ENCODE peak calls at places on chromosomes 12 and 14, in four cellular contexts. L is right lobe of liver, P is H9, N is astrocyte of the spinal cord. F is an unnamed sample.

GRCh38 chr14:100388137-100389050 is 65.3 kb downstream of the SLC25A47 start:
- DNase-seq in N (no peak), P (no peak), L (no peak), F (no peak)

GRCh38 chr14:81565441-81566290 is 32.0 kb upstream of the SEL1L start:
- DNase-seq in N (no peak), L (no peak), P (no peak), F (peak; percentile 3)

GRCh38 chr14:96844857-96845570 is 47.8 kb downstream of the VRK1 start:
- DNase-seq in N (no peak), L (no peak), P (no peak), F (no peak)

GRCh38 chr14:75510547-75510946 is 11.7 kb upstream of the BATF start:
- DNase-seq in N (no peak), P (no peak), L (no peak), F (no peak)

GRCh38 chr12:75852143-75852542 is 179.4 kb downstream of the PHLDA1 start:
- DNase-seq in N (no peak), L (no peak), P (no peak), F (peak; percentile 35)

GRCh38 chr12:93892431-93893210 is 215.4 kb downstream of the CRADD start:
- DNase-seq in N (no peak), P (no peak), L (no peak), F (no peak)

GRCh38 chr12:86730233-86730632 is 474.0 kb upstream of the MGAT4C start:
- DNase-seq in P (no peak), N (no peak), L (no peak), F (no peak)

GRCh38 chr14:56807586-56808168 is 2.6 kb downstream of the OTX2 start:
- DNase-seq in P (no peak), L (no peak), N (no peak), F (no peak)

GRCh38 chr12:122060069-122060468 is 18.5 kb upstream of the MLXIP start:
- DNase-seq in N (no peak), P (no peak), L (no peak), F (no peak)

GRCh38 chr14:76584271-76584702 is 177.0 kb upstream of the VASH1 start:
- DNase-seq in L (no peak), N (no peak), P (no peak), F (no peak)

GRCh38 chr12:128830505-128830893 is 6.7 kb upstream of the SLC15A4 start:
- DNase-seq in P (no peak), L (no peak), N (no peak), F (no peak)

GRCh38 chr14:61607570-61608244 is 87.6 kb upstream of the HIF1A start:
- DNase-seq in N (no peak), P (peak; percentile 47), L (no peak), F (no peak)

GRCh38 chr12:129772463-129773169 is 131.2 kb downstream of the TMEM132D start:
- DNase-seq in P (peak; percentile 70), L (no peak), N (peak; percentile 71), F (no peak)

GRCh38 chr12:94265521-94265920 is 117.1 kb downstream of the PLXNC1 start:
- DNase-seq in P (no peak), L (no peak), N (no peak), F (no peak)

GRCh38 chr12:39341761-39342160 is 101.2 kb downstream of the KIF21A start:
- DNase-seq in P (no peak), N (no peak), L (no peak), F (no peak)

GRCh38 chr14:22886500-22887259 is 3.7 kb downstream of the REM2 start:
- DNase-seq in N (peak; percentile 67), L (no peak), P (peak; percentile 92), F (no peak)

GRCh38 chr12:64890873-64891468 is 66.5 kb downstream of the TBC1D30 start:
- DNase-seq in L (no peak), N (peak; percentile 67), P (no peak), F (peak; percentile 61)

GRCh38 chr14:100302616-100303015 is 3.6 kb downstream of the SLC25A29 start:
- DNase-seq in L (no peak), P (no peak), N (no peak), F (no peak)

GRCh38 chr14:42980419-42980818 is 1373.7 kb downstream of the LRFN5 start:
- DNase-seq in L (no peak), P (no peak), N (peak; percentile 28), F (no peak)

GRCh38 chr12:76688001-76688400 is 75.9 kb upstream of the ZDHHC17 start:
- DNase-seq in P (no peak), L (no peak), N (peak; percentile 45), F (peak; percentile 17)

GRCh38 chr12:92075425-92075891 is 70.2 kb downstream of the BTG1 start:
- DNase-seq in N (peak; percentile 67), P (no peak), L (no peak), F (peak; percentile 69)

GRCh38 chr12:85424581-85425348 is 144.7 kb downstream of the ALX1 start:
- DNase-seq in P (no peak), L (peak; percentile 28), N (peak; percentile 24), F (no peak)

GRCh38 chr12:14771651-14772137 is 31.6 kb downstream of the WBP11 start:
- DNase-seq in N (no peak), P (peak; percentile 68), L (no peak), F (no peak)

GRCh38 chr14:23568600-23569310 is 1.2 kb upstream of the AP1G2 start:
- DNase-seq in L (no peak), P (peak; percentile 66), N (no peak), F (no peak)

GRCh38 chr12:27434673-27435565 is 11.6 kb upstream of the SMCO2 start:
- DNase-seq in P (no peak), L (no peak), N (peak; percentile 13), F (no peak)

GRCh38 chr12:68138480-68138879 is 21.1 kb downstream of the IFNG start:
- DNase-seq in N (no peak), L (no peak), P (no peak), F (no peak)

GRCh38 chr12:38123566-38124246 is 192.9 kb upstream of the ALG10B start:
- DNase-seq in L (no peak), N (no peak), P (no peak), F (no peak)

GRCh38 chr14:56858422-56858821 is 48.1 kb upstream of the OTX2 start:
- DNase-seq in N (no peak), L (no peak), P (no peak), F (no peak)

GRCh38 chr14:60331201-60332045 is 82.4 kb downstream of the PPM1A start:
- DNase-seq in N (peak; percentile 56), L (peak; percentile 66), P (peak; percentile 86), F (peak; percentile 10)

GRCh38 chr14:60327447-60328331 is 78.7 kb downstream of the PPM1A start:
- DNase-seq in L (no peak), P (peak; percentile 51), N (no peak), F (no peak)

GRCh38 chr14:60332046-60332399 is 83.0 kb downstream of the PPM1A start:
- DNase-seq in N (no peak), L (no peak), P (no peak), F (no peak)

GRCh38 chr14:60326274-60326673 is 77.3 kb downstream of the PPM1A start:
- DNase-seq in L (no peak), P (no peak), N (no peak), F (no peak)

DNA sequence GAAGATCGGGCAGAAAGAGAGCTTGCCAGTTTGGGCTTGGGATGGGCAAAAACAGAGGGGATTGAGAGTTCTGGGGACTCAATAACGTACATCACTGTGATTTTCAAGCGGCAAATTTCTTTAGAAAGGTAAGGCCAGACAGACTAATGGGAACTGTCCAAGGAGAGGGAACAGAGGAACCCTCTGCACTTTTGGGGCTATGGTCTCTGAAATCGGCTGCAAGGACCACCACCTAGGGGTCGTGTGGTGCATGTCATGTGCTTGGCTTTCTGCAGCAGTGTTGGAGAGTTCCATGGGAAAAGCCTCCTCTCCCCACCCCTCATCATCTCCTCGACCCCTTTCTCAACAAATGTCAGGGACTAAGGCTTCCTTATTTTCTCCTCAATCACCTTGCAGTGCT is 79.6 kb downstream of the PPM1A start:
- DNase-seq in L (no peak), P (peak; percentile 64), N (no peak), F (no peak)
- TF ChIP-seq CTCF in L (no peak), P (peak; percentile 65), N (peak; percentile 1), F (no peak)

GRCh38 chr14:59711083-59711482 is 134.5 kb upstream of the CCDC175 start:
- DNase-seq in P (no peak), N (no peak), L (no peak), F (no peak)

GRCh38 chr14:59705245-59705644 is 128.6 kb upstream of the CCDC175 start:
- DNase-seq in L (no peak), N (no peak), P (no peak), F (no peak)

GRCh38 chr14:59704054-59704453 is 127.4 kb upstream of the CCDC175 start:
- DNase-seq in P (no peak), L (no peak), N (no peak), F (no peak)

GRCh38 chr14:59705866-59706265 is 129.3 kb upstream of the CCDC175 start:
- DNase-seq in P (no peak), N (no peak), L (no peak), F (no peak)

GRCh38 chr14:59707778-59708635 is 131.4 kb upstream of the CCDC175 start:
- DNase-seq in P (no peak), L (peak; percentile 58), N (peak; percentile 23), F (no peak)
- TF ChIP-seq CTCF in P (no peak), L (no peak), N (peak; percentile 15), F (no peak)

GRCh38 chr12:57775563-57776246 is 3.3 kb downstream of the EEF1AKMT3 start:
- DNase-seq in N (no peak), P (no peak), L (no peak), F (no peak)
- TF ChIP-seq CTCF in N (no peak), P (peak; percentile 46), L (no peak), F (peak; percentile 54)

GRCh38 chr14:89015016-89015415 is 190.6 kb downstream of the TTC8 start:
- DNase-seq in L (no peak), P (no peak), N (no peak), F (no peak)
- TF ChIP-seq CTCF in L (no peak), P (peak; percentile 30), N (peak; percentile 21), F (peak; percentile 64)

GRCh38 chr12:132210223-132211055 is 66.2 kb downstream of the NOC4L start:
- DNase-seq in N (no peak), P (peak; percentile 59), L (no peak), F (no peak)
- TF ChIP-seq CTCF in N (no peak), P (peak; percentile 43), L (no peak), F (no peak)

GRCh38 chr12:6960291-6961277 is 9.4 kb downstream of the PTPN6 start:
- DNase-seq in N (peak; percentile 28), L (peak; percentile 58), P (no peak), F (peak; percentile 52)
- TF ChIP-seq CTCF in N (peak; percentile 43), L (no peak), P (peak; percentile 41), F (peak; percentile 38)